ENCODE peak calls at places on chromosomes 4 and X, in four cellular contexts. Y is NCI-H187 treated with DMSO at 0.1 percent for 48 hours, T is iris pigment epithelial cell, S is glutamatergic neuron. D is an unnamed sample.

GRCh38 chr4:6472387-6473263 is at the start of gene PPP2R2C:
- DNase-seq in S (peak; percentile 46), Y (no peak), T (no peak), D (peak; percentile 48)

GRCh38 chr4:147340547-147341225 is 140.2 kb upstream of the EDNRA start:
- DNase-seq in Y (no peak), T (peak; percentile 56), S (no peak), D (no peak)

GRCh38 chr4:123986268-123986798 is 589.7 kb downstream of the SPRY1 start:
- DNase-seq in S (no peak), T (peak; percentile 92), Y (no peak), D (peak; percentile 88)

GRCh38 chr4:44447563-44448504 is 775 bp downstream of the KCTD8 start:
- DNase-seq in T (peak; percentile 15), S (peak; percentile 70), Y (no peak), D (peak; percentile 64)

GRCh38 chr4:145709336-145709735 is 29.4 kb downstream of the C4orf51 start:
- DNase-seq in Y (peak; percentile 52), T (no peak), S (no peak), D (no peak)

GRCh38 chr4:76614589-76614988 is 179.6 kb downstream of the SHROOM3 start:
- DNase-seq in T (no peak), Y (no peak), S (no peak), D (no peak)

GRCh38 chr4:171956678-171957077 is 143.5 kb downstream of the GALNTL6 start:
- DNase-seq in S (no peak), Y (no peak), T (no peak), D (no peak)

GRCh38 chr4:154529737-154530136 is 20.5 kb downstream of the PLRG1 start:
- DNase-seq in Y (no peak), T (no peak), S (no peak), D (no peak)

GRCh38 chrX:150486011-150486410 is 82.4 kb upstream of the MTM1 start:
- DNase-seq in S (peak; percentile 48), Y (no peak), T (peak; percentile 55), D (peak; percentile 74)

GRCh38 chr4:53905935-53906377 is 158.4 kb downstream of the CHIC2 start:
- DNase-seq in Y (no peak), S (no peak), T (peak; percentile 87), D (no peak)

GRCh38 chr4:40915318-40916217 is 165.8 kb downstream of the NSUN7 start:
- DNase-seq in S (no peak), Y (no peak), T (peak; percentile 68), D (peak; percentile 42)

GRCh38 chrX:334971-335757 is 16.6 kb upstream of the GTPBP6 start:
- DNase-seq in Y (no peak), S (peak; percentile 7), T (no peak), D (peak; percentile 59)

GRCh38 chr4:15295421-15296162 is 132.2 kb upstream of the C1QTNF7 start:
- DNase-seq in S (no peak), Y (no peak), T (no peak), D (no peak)

GRCh38 chr4:176800891-176801534 is 8.3 kb upstream of the VEGFC start:
- DNase-seq in S (no peak), Y (no peak), T (no peak), D (no peak)

GRCh38 chr4:20356565-20356964 is 104.9 kb downstream of the SLIT2 start:
- DNase-seq in T (peak; percentile 37), S (peak; percentile 22), Y (peak; percentile 65), D (no peak)

GRCh38 chr4:9994246-9994847 is 26.9 kb downstream of the SLC2A9 start:
- DNase-seq in Y (no peak), S (no peak), T (no peak), D (no peak)

GRCh38 chr4:150253965-150254364 is 175.7 kb downstream of the DCLK2 start:
- DNase-seq in Y (no peak), S (no peak), T (no peak), D (no peak)

GRCh38 chrX:15206306-15206705 is 63.6 kb downstream of the ASB9 start:
- DNase-seq in T (no peak), S (no peak), Y (peak; percentile 25), D (no peak)

GRCh38 chrX:68463880-68464279 is 30.6 kb upstream of the OPHN1 start:
- DNase-seq in Y (no peak), T (no peak), S (no peak), D (no peak)

GRCh38 chr4:70844180-70844579 is 4.5 kb upstream of the GRSF1 start:
- DNase-seq in S (no peak), Y (no peak), T (no peak), D (no peak)

GRCh38 chr4:76377481-76377901 is 43.5 kb downstream of the CCDC158 start:
- DNase-seq in T (no peak), S (no peak), Y (no peak), D (no peak)

GRCh38 chr4:106238819-106239420 is 77.1 kb downstream of the TBCK start:
- DNase-seq in T (peak; percentile 64), Y (no peak), S (no peak), D (no peak)

GRCh38 chr4:85842540-85842939 is 367.6 kb downstream of the ARHGAP24 start:
- DNase-seq in T (no peak), Y (no peak), S (no peak), D (no peak)

GRCh38 chr4:95084584-95084983 is 326.8 kb downstream of the BMPR1B start:
- DNase-seq in T (no peak), S (no peak), Y (no peak), D (no peak)

GRCh38 chrX:41604154-41604553 is 84.6 kb upstream of the GPR34 start:
- DNase-seq in Y (no peak), S (no peak), T (no peak), D (no peak)

GRCh38 chrX:118727686-118728339 is 407 bp downstream of the IL13RA1 start:
- DNase-seq in S (peak; percentile 14), Y (no peak), T (peak; percentile 23), D (no peak)

GRCh38 chr4:85763207-85763606 is 288.3 kb downstream of the ARHGAP24 start:
- DNase-seq in T (no peak), S (no peak), Y (no peak), D (no peak)

GRCh38 chr4:87839309-87839946 is 6.7 kb downstream of the MEPE start:
- DNase-seq in Y (no peak), S (peak; percentile 22), T (peak; percentile 61), D (peak; percentile 69)

GRCh38 chrX:45894864-45895645 is 650.2 kb downstream of the ZNF674 start:
- DNase-seq in S (no peak), Y (no peak), T (no peak), D (no peak)

GRCh38 chr4:2794707-2795557 is 2.0 kb downstream of the SH3BP2 start:
- DNase-seq in Y (no peak), T (peak; percentile 80), S (no peak), D (peak; percentile 78)

GRCh38 chr4:37951465-37952352 is 8.5 kb upstream of the PTTG2 start:
- DNase-seq in T (no peak), Y (no peak), S (no peak), D (no peak)

GRCh38 chr4:81906905-81907304 is 435.2 kb upstream of the RASGEF1B start:
- DNase-seq in S (no peak), T (no peak), Y (no peak), D (no peak)